ENCODE peak calls at places on chromosomes 11 and 22, in ten cellular contexts. T is activated CD4-positive, alpha-beta T cell treated with anti-CD3 and anti-CD28 coated beads for 1 hour; R is stimulated activated CD8-positive, alpha-beta memory T cell treated with anti-CD3 and anti-CD28 coated beads, Interleukin-7, amount 100 ng/mL, for 24 hours; V is EH; I is stimulated activated naive B cell treated with anti-CD40 and anti-IgM and Interleukin-4, amounts not matched to agents 10 μg/mL and 1 μg/mL and 100 μg/mL, for 72 hours; C is stimulated activated CD4-positive, alpha-beta T cell treated with anti-CD3 and anti-CD28 coated beads, Interleukin-1b, Interleukin-23, amount 100 ng/mL, for 1 hour; M is stimulated activated effector memory CD8-positive, alpha-beta T cell treated with anti-CD3 and anti-CD28 coated beads, Interleukin-12 subunit alpha, Interleukin-12 subunit beta, amount 100 ng/mL, for 72 hours; Q is activated effector memory CD4-positive, alpha-beta T cell treated with anti-CD3 and anti-CD28 coated beads, Interleukin-2, amount 50 U/mL, for 16 hours; W is aorta; J is T-cell. L is an unnamed sample.

GRCh38 chr11:71342116-71342515 is 89.7 kb upstream of the SHANK2 start:
- DNase-seq in M (no peak), I (no peak), Q (peak), W (peak), V (peak), J (no peak), T (no peak), C (no peak), R (no peak), L (peak)

GRCh38 chr22:45159652-45160462 is 3.9 kb upstream of the NUP50 start:
- DNase-seq in I (no peak), M (peak), W (no peak), Q (no peak), J (no peak), T (no peak), C (no peak), R (no peak), V (peak), L (peak)

GRCh38 chr11:115765803-115766239 is 261.6 kb upstream of the CADM1 start:
- DNase-seq in M (no peak), T (no peak), V (peak), Q (no peak), W (no peak), R (no peak), J (no peak), C (no peak), I (no peak), L (no peak)

GRCh38 chr22:23263651-23264555 is 83.6 kb downstream of the BCR start:
- DNase-seq in V (no peak), R (peak), M (peak), Q (peak), C (no peak), J (peak), T (peak), W (no peak), I (no peak), L (no peak)

GRCh38 chr11:72425053-72425980 is 9.0 kb downstream of the CLPB start:
- DNase-seq in V (no peak), M (no peak), J (no peak), R (no peak), W (no peak), Q (no peak), I (no peak), T (no peak), C (no peak), L (no peak)

GRCh38 chr11:94401773-94402265 is 600 bp upstream of the GPR83 start:
- DNase-seq in W (no peak), I (no peak), M (no peak), V (no peak), J (no peak), Q (no peak), R (no peak), T (no peak), C (no peak), L (no peak)

GRCh38 chr11:109490953-109491733 is 69.2 kb downstream of the C11orf87 start:
- DNase-seq in I (no peak), M (no peak), C (no peak), R (no peak), V (peak), Q (no peak), T (no peak), J (no peak), W (no peak), L (no peak)

GRCh38 chr22:45731798-45732495 is 60.3 kb downstream of the ATXN10 start:
- DNase-seq in C (no peak), J (no peak), I (no peak), R (no peak), V (no peak), W (no peak), T (no peak), M (no peak), Q (no peak), L (peak)

GRCh38 chr22:31945971-31946680 is 1.8 kb downstream of the YWHAH start:
- DNase-seq in Q (no peak), T (no peak), V (peak), W (no peak), R (no peak), M (no peak), C (no peak), J (no peak), I (no peak), L (peak)

GRCh38 chr22:39825661-39826102 is 67.9 kb downstream of the ENTHD1 start:
- DNase-seq in C (no peak), W (no peak), R (no peak), I (peak), Q (no peak), J (no peak), V (no peak), T (no peak), M (no peak), L (no peak)

GRCh38 chr11:45771942-45772522 is 32.9 kb upstream of the SLC35C1 start:
- DNase-seq in I (peak), R (peak), Q (peak), M (peak), W (peak), J (peak), V (peak), T (peak), C (peak), L (peak)

GRCh38 chr11:62298975-62299374 is at the start of gene SCGB1D4:
- DNase-seq in V (no peak), W (no peak), M (no peak), Q (no peak), C (no peak), R (no peak), T (no peak), I (no peak), J (no peak), L (no peak)

GRCh38 chr11:44788536-44789227 is 61.9 kb downstream of the TSPAN18 start:
- DNase-seq in C (no peak), Q (no peak), V (peak), I (no peak), W (peak), R (no peak), M (no peak), T (no peak), J (no peak), L (no peak)

GRCh38 chr22:29605236-29605850 is 1.9 kb downstream of the NF2 start:
- DNase-seq in M (no peak), V (no peak), J (no peak), I (no peak), R (no peak), W (peak), Q (no peak), T (no peak), C (no peak), L (no peak)

GRCh38 chr11:117953029-117953671 is 23.9 kb upstream of the TMPRSS13 start:
- DNase-seq in C (no peak), R (no peak), T (no peak), I (no peak), Q (no peak), W (no peak), V (no peak), M (peak), J (peak), L (no peak)

GRCh38 chr11:46914363-46914762 is 4.0 kb downstream of the LRP4 start:
- DNase-seq in W (no peak), C (no peak), Q (no peak), R (no peak), I (no peak), T (no peak), J (no peak), M (no peak), V (peak), L (no peak)

GRCh38 chr11:77175869-77176539 is 48.0 kb downstream of the MYO7A start:
- DNase-seq in T (no peak), W (no peak), C (no peak), M (no peak), Q (no peak), J (no peak), R (no peak), V (peak), I (no peak), L (no peak)

L was measured in MCF 10A.